ENCODE peak calls at places on chromosomes 5 and 9, in eight cellular contexts. I is OCI-LY7; Q is esophagus squamous epithelium; X is PC-3; F is body of pancreas; W is CD8-positive, alpha-beta T cell; S is fibroblast of lung; C is Panc1. P is an unnamed sample.

GRCh38 chr9:97786341-97786740 is 66.7 kb upstream of the FOXE1 start:
- DNase-seq in I (no peak), Q (no peak), X (peak; percentile 70), F (no peak), W (no peak), S (no peak), C (no peak), P (no peak)

GRCh38 chr5:69265931-69266330 is 31.2 kb downstream of the CDK7 start:
- DNase-seq in I (peak; percentile 15), Q (no peak), X (peak; percentile 7), F (no peak), W (no peak), S (no peak), C (no peak), P (peak; percentile 14)

GRCh38 chr9:116566677-116567488 is 120.2 kb upstream of the TRIM32 start:
- DNase-seq in I (no peak), Q (no peak), X (peak; percentile 57), F (peak; percentile 74), W (no peak), S (peak; percentile 72), C (no peak), P (peak; percentile 45)

GRCh38 chr9:98168952-98169488 is 23.4 kb downstream of the CORO2A start:
- DNase-seq in I (peak; percentile 18), Q (no peak), X (peak; percentile 76), F (no peak), W (peak; percentile 54), S (peak; percentile 57), C (no peak), P (peak; percentile 53)

GRCh38 chr9:128106181-128106939 is 21.2 kb downstream of the PTGES2 start:
- DNase-seq in I (no peak), Q (no peak), X (no peak), F (no peak), W (no peak), S (no peak), C (no peak), P (peak; percentile 42)

GRCh38 chr5:81601912-81602311 is 149.0 kb downstream of the SSBP2 start:
- DNase-seq in I (no peak), Q (no peak), X (peak; percentile 40), F (no peak), W (no peak), S (peak; percentile 9), C (no peak), P (no peak)

GRCh38 chr9:93129286-93129685 is 4.8 kb downstream of the NINJ1 start:
- DNase-seq in I (no peak), Q (no peak), X (no peak), F (no peak), W (no peak), S (no peak), C (no peak), P (no peak)

GRCh38 chr5:123964916-123965315 is 452.9 kb downstream of the CSNK1G3 start:
- DNase-seq in I (no peak), Q (no peak), X (no peak), F (no peak), W (no peak), S (peak; percentile 46), C (no peak), P (no peak)

GRCh38 chr5:160938532-160938931 is 86.5 kb upstream of the ATP10B start:
- DNase-seq in I (no peak), Q (no peak), X (peak; percentile 11), F (peak; percentile 92), W (no peak), S (no peak), C (no peak), P (no peak)

GRCh38 chr9:75921403-75922127 is 31.1 kb downstream of the PCSK5 start:
- DNase-seq in I (no peak), Q (no peak), X (no peak), F (peak; percentile 8), W (no peak), S (no peak), C (no peak), P (no peak)

DNA sequence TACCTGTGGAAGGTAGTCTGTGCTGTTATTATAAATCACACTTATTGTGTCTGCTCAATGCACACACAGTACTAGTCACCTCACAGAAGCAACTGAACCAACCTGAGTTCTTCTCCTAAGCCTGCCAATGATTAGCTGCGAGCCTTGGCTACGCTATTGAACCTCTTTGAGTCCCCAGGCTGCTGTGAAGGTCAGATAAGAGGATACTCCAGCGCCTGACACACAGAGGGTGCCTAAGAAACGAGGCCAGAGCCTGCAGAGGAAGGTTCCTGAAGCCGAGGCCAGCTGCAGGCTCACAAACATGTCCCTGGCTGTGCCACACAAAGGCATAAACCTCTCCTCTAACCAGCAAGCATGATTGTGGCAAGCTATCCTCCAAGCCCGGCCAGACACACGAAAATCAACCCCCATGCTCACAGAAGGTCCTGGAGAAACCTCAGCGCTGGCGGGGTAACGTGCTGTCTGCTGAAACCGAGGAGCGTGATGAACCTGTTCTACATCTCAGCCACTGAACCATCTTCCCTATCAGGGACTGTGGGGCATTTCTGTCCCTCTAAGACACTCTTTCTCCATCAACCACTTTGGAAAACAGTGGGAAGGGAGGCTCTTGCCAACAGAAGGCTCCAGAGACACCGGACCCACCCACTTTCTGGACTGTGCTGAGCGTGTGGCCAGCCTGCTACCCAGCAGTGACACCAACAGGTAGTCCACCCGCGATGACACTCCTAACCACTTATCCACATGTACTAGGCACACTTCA is 53.2 kb upstream of the SLC25A51 start:
- DNase-seq in I (no peak), Q (no peak), X (no peak), F (peak; percentile 51), W (no peak), S (no peak), C (no peak), P (no peak)
- H3K4me1 ChIP-seq in I (no peaks in the 10 kb centered on the region), Q (peaks cover 21% of the 10 kb centered on the region), X (peaks cover 36% of the 10 kb centered on the region), F (peaks cover 43% of the 10 kb centered on the region), W (no peaks in the 10 kb centered on the region), S (peaks cover 19% of the 10 kb centered on the region), C (peaks cover 32% of the 10 kb centered on the region), P (no peaks in the 10 kb centered on the region)

GRCh38 chr9:35518212-35518917 is 28.5 kb downstream of the RUSC2 start:
- DNase-seq in I (no peak), Q (no peak), X (peak; percentile 95), F (peak; percentile 81), W (no peak), S (peak; percentile 98), C (peak; percentile 98), P (no peak)

GRCh38 chr9:35518981-35519679 is 29.2 kb downstream of the RUSC2 start:
- DNase-seq in I (no peak), Q (no peak), X (peak; percentile 70), F (peak; percentile 34), W (no peak), S (peak; percentile 73), C (no peak), P (no peak)

GRCh38 chr9:35521708-35522107 is 31.8 kb downstream of the RUSC2 start:
- DNase-seq in I (no peak), Q (no peak), X (no peak), F (no peak), W (no peak), S (peak; percentile 96), C (no peak), P (no peak)

GRCh38 chr9:35520404-35520790 is 30.5 kb downstream of the RUSC2 start:
- DNase-seq in I (no peak), Q (no peak), X (no peak), F (no peak), W (no peak), S (peak; percentile 23), C (no peak), P (no peak)

GRCh38 chr9:35519697-35520403 is 29.9 kb downstream of the RUSC2 start:
- DNase-seq in I (no peak), Q (no peak), X (no peak), F (no peak), W (no peak), S (peak; percentile 62), C (no peak), P (no peak)
- TF ChIP-seq CTCF in I (no peak), Q (no peak), X (no peak), F (no peak), W (no peak), S (no peak), C (no peak), P (no peak)

GRCh38 chr9:35759795-35760194 is 5.7 kb upstream of the MSMP start:
- DNase-seq in I (no peak), Q (no peak), X (no peak), F (no peak), W (no peak), S (no peak), C (no peak), P (no peak)

GRCh38 chr9:35760651-35761050 is 6.6 kb upstream of the MSMP start:
- DNase-seq in I (no peak), Q (no peak), X (peak; percentile 36), F (peak; percentile 68), W (no peak), S (peak; percentile 75), C (no peak), P (no peak)

GRCh38 chr9:35756743-35757526 is 2.9 kb upstream of the MSMP start:
- DNase-seq in I (peak; percentile 91), Q (no peak), X (peak; percentile 61), F (peak; percentile 75), W (peak; percentile 52), S (peak; percentile 38), C (no peak), P (peak; percentile 87)

GRCh38 chr9:35757527-35758275 is 3.6 kb upstream of the MSMP start:
- DNase-seq in I (no peak), Q (no peak), X (peak; percentile 60), F (peak; percentile 69), W (no peak), S (no peak), C (no peak), P (peak; percentile 63)

DNA sequence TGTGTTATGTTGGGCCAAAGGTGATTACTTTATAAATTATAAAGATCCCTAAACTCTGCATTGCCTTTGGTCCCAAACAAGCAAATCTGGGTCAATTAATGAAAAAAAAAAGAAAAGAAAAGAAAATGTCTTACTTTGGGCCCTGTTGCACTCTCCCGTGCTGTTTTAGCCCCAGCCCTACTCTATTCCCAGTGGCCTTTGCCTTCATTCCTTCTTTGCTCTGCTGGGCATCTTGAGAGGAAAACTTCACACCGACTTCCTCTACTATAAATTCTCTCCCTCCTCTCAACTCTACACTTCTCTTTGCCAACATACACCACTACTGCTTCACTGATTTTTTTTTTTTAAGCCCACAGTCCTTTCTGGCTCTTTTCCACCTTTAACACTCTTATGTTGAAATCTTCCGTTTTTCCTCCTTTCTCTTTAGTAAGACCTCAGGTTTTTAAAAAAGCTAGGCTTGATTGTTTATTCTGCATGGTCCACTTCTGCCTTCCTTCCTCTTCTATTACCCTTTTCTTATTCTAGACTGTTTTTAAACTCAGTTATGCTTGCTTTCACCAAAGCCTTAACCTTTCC is 4.5 kb upstream of the MSMP start:
- DNase-seq in I (no peak), Q (no peak), X (no peak), F (no peak), W (no peak), S (no peak), C (no peak), P (no peak)
- H3K4me3 ChIP-seq in I (peak overlapping the region; percentile 74), Q (no peak overlapping the region), X (no peak overlapping the region), F (no peak overlapping the region), W (no peak overlapping the region), S (no peak overlapping the region), C (peak overlapping the region; percentile 12), P (no peak overlapping the region)

GRCh38 chr5:157538311-157538710 is 37.3 kb downstream of the ADAM19 start:
- DNase-seq in I (no peak), Q (no peak), X (no peak), F (no peak), W (no peak), S (no peak), C (no peak), P (no peak)
- H3K4me1 ChIP-seq in I (peaks cover 37% of the 10 kb centered on the region), Q (peaks cover 9% of the 10 kb centered on the region), X (peaks cover 20% of the 10 kb centered on the region), F (no peaks in the 10 kb centered on the region), W (no peaks in the 10 kb centered on the region), S (peaks cover 31% of the 10 kb centered on the region), C (no peaks in the 10 kb centered on the region), P (peaks cover 11% of the 10 kb centered on the region)